ENCODE peak calls at places on chromosome 2, in eight cellular contexts. Z is B cell, T is cardiac muscle cell, D is omental fat pad, Y is GM20000, A is NCI-H187 treated with DMSO at 0.1 percent for 48 hours, I is hypothalamus, B is HuH-7.5. Q is an unnamed sample.

GRCh38 chr2:176536739-176537138 is 267.5 kb downstream of the MTX2 start:
- DNase-seq in Y (no peak), I (no peak), A (peak; percentile 35), Z (no peak), D (no peak), B (no peak), T (no peak), Q (no peak)

GRCh38 chr2:29013046-29013780 is 32.1 kb downstream of the TOGARAM2 start:
- DNase-seq in Z (no peak), I (no peak), A (no peak), B (no peak), T (no peak), Y (no peak), D (no peak), Q (no peak)

GRCh38 chr2:43225093-43225787 is 1.2 kb downstream of the ZFP36L2 start:
- DNase-seq in B (peak; percentile 49), Z (peak; percentile 66), D (no peak), A (no peak), T (peak; percentile 45), Y (peak; percentile 58), I (peak; percentile 51), Q (peak; percentile 30)

GRCh38 chr2:72112421-72112820 is 35.2 kb downstream of the CYP26B1 start:
- DNase-seq in A (no peak), T (no peak), B (no peak), Y (no peak), I (no peak), D (no peak), Z (no peak), Q (no peak)

GRCh38 chr2:127706215-127706990 is 5.1 kb downstream of the SFT2D3 start:
- DNase-seq in A (no peak), B (no peak), D (no peak), Z (no peak), I (no peak), T (no peak), Y (no peak), Q (no peak)

GRCh38 chr2:3633089-3633981 is 24.7 kb upstream of the ALLC start:
- DNase-seq in A (no peak), Y (no peak), B (no peak), I (no peak), T (no peak), D (no peak), Z (no peak), Q (no peak)

GRCh38 chr2:25552343-25552742 is 121.0 kb downstream of the DTNB start:
- DNase-seq in I (no peak), Z (no peak), Y (no peak), T (no peak), D (no peak), A (no peak), B (no peak), Q (no peak)

GRCh38 chr2:144372484-144373195 is 147.3 kb downstream of the ZEB2 start:
- DNase-seq in D (no peak), Z (no peak), B (no peak), Y (no peak), T (no peak), I (no peak), A (no peak), Q (no peak)

GRCh38 chr2:9547272-9547991 is 8.2 kb downstream of the ADAM17 start:
- DNase-seq in T (no peak), I (no peak), Z (no peak), B (no peak), Y (no peak), A (no peak), D (no peak), Q (no peak)

GRCh38 chr2:194289712-194290346 is 1367.2 kb upstream of the SLC39A10 start:
- DNase-seq in T (no peak), D (no peak), I (no peak), A (no peak), B (no peak), Y (no peak), Z (no peak), Q (no peak)

GRCh38 chr2:124018894-124019293 is 6.2 kb upstream of the CNTNAP5 start:
- DNase-seq in T (no peak), I (no peak), B (no peak), Z (no peak), A (no peak), D (no peak), Y (no peak), Q (no peak)

GRCh38 chr2:11774600-11774999 is 28.2 kb downstream of the LPIN1 start:
- DNase-seq in T (no peak), Y (no peak), Z (no peak), A (no peak), B (no peak), D (no peak), I (no peak), Q (no peak)

GRCh38 chr2:170886391-170886790 is 42.7 kb upstream of the GORASP2 start:
- DNase-seq in T (no peak), Z (no peak), B (no peak), A (no peak), D (no peak), Y (no peak), I (no peak), Q (no peak)

GRCh38 chr2:142722569-142722968 is 154.9 kb upstream of the KYNU start:
- DNase-seq in I (no peak), D (no peak), Y (no peak), T (no peak), Z (no peak), A (no peak), B (no peak), Q (no peak)

GRCh38 chr2:125169022-125169763 is 1144.1 kb downstream of the CNTNAP5 start:
- DNase-seq in A (no peak), Y (no peak), Z (no peak), B (no peak), D (no peak), T (no peak), I (no peak), Q (no peak)

GRCh38 chr2:67503066-67503795 is 106.1 kb downstream of the ETAA1 start:
- DNase-seq in Z (no peak), B (no peak), Y (no peak), T (no peak), D (no peak), A (no peak), I (no peak), Q (no peak)

GRCh38 chr2:105294046-105294445 is 35.5 kb downstream of the TGFBRAP1 start:
- DNase-seq in D (no peak), B (no peak), Y (no peak), A (no peak), T (no peak), Z (no peak), I (no peak), Q (no peak)

GRCh38 chr2:239261796-239262475 is 138.9 kb downstream of the HDAC4 start:
- DNase-seq in Z (no peak), D (no peak), B (no peak), I (no peak), Y (no peak), T (no peak), A (no peak), Q (no peak)

GRCh38 chr2:226794077-226794670 is 5.4 kb downstream of the IRS1 start:
- DNase-seq in A (no peak), Z (no peak), B (no peak), I (no peak), T (no peak), Y (no peak), D (no peak), Q (no peak)

GRCh38 chr2:210128961-210129360 is 42.2 kb downstream of the KANSL1L start:
- DNase-seq in B (no peak), Z (no peak), A (no peak), Y (no peak), T (no peak), I (no peak), D (no peak), Q (no peak)

GRCh38 chr2:20609349-20609994 is 41.4 kb downstream of the HS1BP3 start:
- DNase-seq in Y (no peak), B (no peak), D (no peak), Z (no peak), I (no peak), A (no peak), T (no peak), Q (no peak)

GRCh38 chr2:60806988-60807681 is 51.1 kb downstream of the PAPOLG start:
- DNase-seq in I (no peak), B (no peak), D (no peak), A (peak; percentile 84), Z (no peak), Y (peak; percentile 71), T (peak; percentile 13), Q (no peak)